ENCODE peak calls at places on chromosomes 4 and X, in ten cellular contexts. One of them, this sample, is unnamed.

GRCh38 chr4:75658881-75659280 is 14.3 kb downstream of the G3BP2 start:
- DNase-seq in foreskin fibroblast: no peak
- DNase-seq in fibroblast of mammary gland: peak
- DNase-seq in RWPE1: peak
- DNase-seq in stomach: no peak
- DNase-seq in CD4-positive, alpha-beta T cell: no peak
- DNase-seq in H9: no peak
- DNase-seq in uterus: no peak
- DNase-seq in choroid plexus epithelial cell: peak
- DNase-seq in omental fat pad: no peak
- DNase-seq in this sample: no peak

GRCh38 chr4:87011340-87012034 is 76.7 kb downstream of the AFF1 start:
- DNase-seq in stomach: no peak
- DNase-seq in H9: no peak
- DNase-seq in choroid plexus epithelial cell: peak
- DNase-seq in omental fat pad: no peak
- DNase-seq in fibroblast of mammary gland: peak
- DNase-seq in RWPE1: peak
- DNase-seq in CD4-positive, alpha-beta T cell: no peak
- DNase-seq in uterus: no peak
- DNase-seq in foreskin fibroblast: peak
- DNase-seq in this sample: no peak

GRCh38 chr4:174873931-174874330 is 44.2 kb upstream of the ADAM29 start:
- DNase-seq in CD4-positive, alpha-beta T cell: no peak
- DNase-seq in foreskin fibroblast: no peak
- DNase-seq in uterus: no peak
- DNase-seq in H9: no peak
- DNase-seq in stomach: no peak
- DNase-seq in choroid plexus epithelial cell: peak
- DNase-seq in omental fat pad: no peak
- DNase-seq in fibroblast of mammary gland: peak
- DNase-seq in RWPE1: no peak
- DNase-seq in this sample: peak

GRCh38 chr4:25949994-25950393 is 36.0 kb downstream of the SMIM20 start:
- DNase-seq in choroid plexus epithelial cell: no peak
- DNase-seq in omental fat pad: no peak
- DNase-seq in RWPE1: no peak
- DNase-seq in CD4-positive, alpha-beta T cell: no peak
- DNase-seq in stomach: no peak
- DNase-seq in fibroblast of mammary gland: no peak
- DNase-seq in uterus: no peak
- DNase-seq in foreskin fibroblast: no peak
- DNase-seq in H9: no peak
- DNase-seq in this sample: no peak

GRCh38 chr4:19030536-19030935 is 1009.0 kb upstream of the LCORL start:
- DNase-seq in uterus: no peak
- DNase-seq in stomach: no peak
- DNase-seq in fibroblast of mammary gland: no peak
- DNase-seq in choroid plexus epithelial cell: no peak
- DNase-seq in omental fat pad: no peak
- DNase-seq in RWPE1: no peak
- DNase-seq in H9: no peak
- DNase-seq in foreskin fibroblast: no peak
- DNase-seq in CD4-positive, alpha-beta T cell: no peak
- DNase-seq in this sample: no peak

GRCh38 chrX:70478521-70478920 is 33.9 kb downstream of the DLG3 start:
- DNase-seq in uterus: no peak
- DNase-seq in choroid plexus epithelial cell: no peak
- DNase-seq in CD4-positive, alpha-beta T cell: no peak
- DNase-seq in foreskin fibroblast: no peak
- DNase-seq in fibroblast of mammary gland: peak
- DNase-seq in H9: no peak
- DNase-seq in RWPE1: no peak
- DNase-seq in omental fat pad: no peak
- DNase-seq in stomach: no peak
- DNase-seq in this sample: no peak

GRCh38 chrX:13387656-13388421 is 68.0 kb upstream of the ATXN3L start:
- DNase-seq in foreskin fibroblast: peak
- DNase-seq in fibroblast of mammary gland: peak
- DNase-seq in H9: no peak
- DNase-seq in uterus: no peak
- DNase-seq in choroid plexus epithelial cell: peak
- DNase-seq in omental fat pad: no peak
- DNase-seq in RWPE1: no peak
- DNase-seq in CD4-positive, alpha-beta T cell: no peak
- DNase-seq in stomach: no peak
- DNase-seq in this sample: no peak

GRCh38 chr4:164753873-164754488 is at the start of gene SMIM31:
- DNase-seq in omental fat pad: no peak
- DNase-seq in CD4-positive, alpha-beta T cell: no peak
- DNase-seq in foreskin fibroblast: no peak
- DNase-seq in choroid plexus epithelial cell: no peak
- DNase-seq in H9: no peak
- DNase-seq in uterus: no peak
- DNase-seq in stomach: no peak
- DNase-seq in fibroblast of mammary gland: no peak
- DNase-seq in RWPE1: no peak
- DNase-seq in this sample: no peak

GRCh38 chrX:105114554-105115130 is 105.9 kb downstream of the TEX13A start:
- DNase-seq in fibroblast of mammary gland: no peak
- DNase-seq in RWPE1: no peak
- DNase-seq in CD4-positive, alpha-beta T cell: no peak
- DNase-seq in choroid plexus epithelial cell: no peak
- DNase-seq in H9: no peak
- DNase-seq in uterus: no peak
- DNase-seq in omental fat pad: no peak
- DNase-seq in foreskin fibroblast: no peak
- DNase-seq in stomach: no peak
- DNase-seq in this sample: no peak

GRCh38 chr4:139455187-139455586 is 1.3 kb downstream of the RAB33B start:
- DNase-seq in foreskin fibroblast: no peak
- DNase-seq in H9: no peak
- DNase-seq in CD4-positive, alpha-beta T cell: no peak
- DNase-seq in omental fat pad: no peak
- DNase-seq in fibroblast of mammary gland: no peak
- DNase-seq in choroid plexus epithelial cell: no peak
- DNase-seq in uterus: no peak
- DNase-seq in stomach: no peak
- DNase-seq in RWPE1: no peak
- DNase-seq in this sample: no peak

GRCh38 chrX:153750126-153750774 is 13.8 kb upstream of the PLXNB3 start:
- DNase-seq in stomach: no peak
- DNase-seq in choroid plexus epithelial cell: no peak
- DNase-seq in omental fat pad: no peak
- DNase-seq in fibroblast of mammary gland: no peak
- DNase-seq in foreskin fibroblast: no peak
- DNase-seq in uterus: no peak
- DNase-seq in H9: no peak
- DNase-seq in CD4-positive, alpha-beta T cell: no peak
- DNase-seq in RWPE1: no peak
- DNase-seq in this sample: no peak

GRCh38 chr4:10589308-10589707 is 95.3 kb downstream of the CLNK start:
- DNase-seq in H9: no peak
- DNase-seq in stomach: no peak
- DNase-seq in foreskin fibroblast: no peak
- DNase-seq in uterus: no peak
- DNase-seq in RWPE1: no peak
- DNase-seq in fibroblast of mammary gland: no peak
- DNase-seq in choroid plexus epithelial cell: peak
- DNase-seq in CD4-positive, alpha-beta T cell: no peak
- DNase-seq in omental fat pad: no peak
- DNase-seq in this sample: no peak

DNA sequence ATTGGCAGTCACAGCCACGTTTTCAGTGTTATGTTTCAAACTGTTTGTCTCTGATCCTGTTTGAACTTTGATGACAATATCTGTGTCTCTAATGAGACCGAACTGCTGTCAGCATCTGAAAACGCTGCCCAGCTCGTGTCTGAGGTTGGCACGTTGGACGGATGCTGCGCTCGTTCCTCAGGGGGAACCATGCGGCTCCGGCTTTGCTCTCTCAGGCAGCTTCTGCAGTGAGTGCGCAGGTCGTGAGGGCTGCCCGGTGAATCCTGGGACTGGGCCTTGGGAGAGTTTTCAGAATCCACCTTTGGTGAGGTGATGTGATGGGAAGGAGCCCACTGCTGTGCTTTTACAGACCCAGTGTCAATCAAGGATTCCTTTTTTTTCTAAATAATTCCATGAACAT is 58.4 kb upstream of the SORBS2 start:
- DNase-seq in RWPE1: no peak
- DNase-seq in foreskin fibroblast: no peak
- DNase-seq in uterus: no peak
- DNase-seq in CD4-positive, alpha-beta T cell: no peak
- DNase-seq in omental fat pad: no peak
- DNase-seq in H9: no peak
- DNase-seq in stomach: no peak
- DNase-seq in choroid plexus epithelial cell: no peak
- DNase-seq in fibroblast of mammary gland: no peak
- DNase-seq in this sample: no peak
- TF ChIP-seq CTCF in RWPE1: no peak
- TF ChIP-seq CTCF in foreskin fibroblast: no peak
- TF ChIP-seq CTCF in uterus: no peak
- TF ChIP-seq CTCF in CD4-positive, alpha-beta T cell: no peak
- TF ChIP-seq CTCF in omental fat pad: no peak
- TF ChIP-seq CTCF in H9: no peak
- TF ChIP-seq CTCF in stomach: no peak
- TF ChIP-seq CTCF in choroid plexus epithelial cell: no peak
- TF ChIP-seq CTCF in fibroblast of mammary gland: no peak
- TF ChIP-seq CTCF in this sample: no peak

GRCh38 chrX:85622635-85623034 is 243.2 kb upstream of the POF1B start:
- DNase-seq in omental fat pad: no peak
- DNase-seq in stomach: no peak
- DNase-seq in RWPE1: no peak
- DNase-seq in CD4-positive, alpha-beta T cell: no peak
- DNase-seq in H9: no peak
- DNase-seq in uterus: no peak
- DNase-seq in choroid plexus epithelial cell: no peak
- DNase-seq in fibroblast of mammary gland: no peak
- DNase-seq in foreskin fibroblast: no peak
- DNase-seq in this sample: no peak

GRCh38 chrX:85630901-85631300 is 251.4 kb upstream of the POF1B start:
- DNase-seq in uterus: no peak
- DNase-seq in CD4-positive, alpha-beta T cell: no peak
- DNase-seq in foreskin fibroblast: no peak
- DNase-seq in H9: no peak
- DNase-seq in stomach: no peak
- DNase-seq in fibroblast of mammary gland: no peak
- DNase-seq in RWPE1: no peak
- DNase-seq in omental fat pad: no peak
- DNase-seq in choroid plexus epithelial cell: no peak
- DNase-seq in this sample: no peak

DNA sequence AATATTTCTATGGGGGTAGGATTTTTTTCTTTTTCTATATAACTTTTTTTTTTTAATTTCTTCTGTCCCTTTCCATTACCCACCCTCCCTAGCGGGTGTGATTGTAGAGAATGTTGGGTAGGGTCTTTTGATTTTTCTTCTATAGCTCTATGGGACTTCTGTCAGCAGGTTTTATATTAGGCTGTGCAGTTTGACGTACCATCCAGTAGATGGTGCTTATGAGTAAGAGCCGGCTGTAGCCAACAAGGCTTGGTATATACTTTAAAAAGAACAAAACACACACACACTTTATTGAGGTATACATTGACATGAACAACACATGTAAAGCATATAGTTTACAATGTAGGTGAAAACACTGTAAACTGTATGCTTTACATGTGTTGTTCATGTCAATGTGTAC is 247.9 kb upstream of the POF1B start:
- DNase-seq in RWPE1: no peak
- DNase-seq in omental fat pad: no peak
- DNase-seq in CD4-positive, alpha-beta T cell: no peak
- DNase-seq in uterus: no peak
- DNase-seq in stomach: no peak
- DNase-seq in H9: no peak
- DNase-seq in foreskin fibroblast: no peak
- DNase-seq in fibroblast of mammary gland: no peak
- DNase-seq in choroid plexus epithelial cell: peak
- DNase-seq in this sample: no peak
- TF ChIP-seq CTCF in RWPE1: peak
- TF ChIP-seq CTCF in omental fat pad: no peak
- TF ChIP-seq CTCF in CD4-positive, alpha-beta T cell: no peak
- TF ChIP-seq CTCF in uterus: no peak
- TF ChIP-seq CTCF in stomach: no peak
- TF ChIP-seq CTCF in H9: peak
- TF ChIP-seq CTCF in foreskin fibroblast: peak
- TF ChIP-seq CTCF in fibroblast of mammary gland: peak
- TF ChIP-seq CTCF in choroid plexus epithelial cell: peak
- TF ChIP-seq CTCF in this sample: peak

GRCh38 chr4:173243917-173244658 is 75.5 kb downstream of the GALNT7 start:
- DNase-seq in CD4-positive, alpha-beta T cell: no peak
- DNase-seq in RWPE1: no peak
- DNase-seq in omental fat pad: no peak
- DNase-seq in fibroblast of mammary gland: no peak
- DNase-seq in stomach: no peak
- DNase-seq in foreskin fibroblast: no peak
- DNase-seq in choroid plexus epithelial cell: no peak
- DNase-seq in uterus: no peak
- DNase-seq in H9: no peak
- DNase-seq in this sample: no peak
- TF ChIP-seq CTCF in CD4-positive, alpha-beta T cell: no peak
- TF ChIP-seq CTCF in RWPE1: no peak
- TF ChIP-seq CTCF in omental fat pad: no peak
- TF ChIP-seq CTCF in fibroblast of mammary gland: no peak
- TF ChIP-seq CTCF in stomach: no peak
- TF ChIP-seq CTCF in foreskin fibroblast: no peak
- TF ChIP-seq CTCF in choroid plexus epithelial cell: no peak
- TF ChIP-seq CTCF in uterus: no peak
- TF ChIP-seq CTCF in H9: no peak
- TF ChIP-seq CTCF in this sample: no peak

DNA sequence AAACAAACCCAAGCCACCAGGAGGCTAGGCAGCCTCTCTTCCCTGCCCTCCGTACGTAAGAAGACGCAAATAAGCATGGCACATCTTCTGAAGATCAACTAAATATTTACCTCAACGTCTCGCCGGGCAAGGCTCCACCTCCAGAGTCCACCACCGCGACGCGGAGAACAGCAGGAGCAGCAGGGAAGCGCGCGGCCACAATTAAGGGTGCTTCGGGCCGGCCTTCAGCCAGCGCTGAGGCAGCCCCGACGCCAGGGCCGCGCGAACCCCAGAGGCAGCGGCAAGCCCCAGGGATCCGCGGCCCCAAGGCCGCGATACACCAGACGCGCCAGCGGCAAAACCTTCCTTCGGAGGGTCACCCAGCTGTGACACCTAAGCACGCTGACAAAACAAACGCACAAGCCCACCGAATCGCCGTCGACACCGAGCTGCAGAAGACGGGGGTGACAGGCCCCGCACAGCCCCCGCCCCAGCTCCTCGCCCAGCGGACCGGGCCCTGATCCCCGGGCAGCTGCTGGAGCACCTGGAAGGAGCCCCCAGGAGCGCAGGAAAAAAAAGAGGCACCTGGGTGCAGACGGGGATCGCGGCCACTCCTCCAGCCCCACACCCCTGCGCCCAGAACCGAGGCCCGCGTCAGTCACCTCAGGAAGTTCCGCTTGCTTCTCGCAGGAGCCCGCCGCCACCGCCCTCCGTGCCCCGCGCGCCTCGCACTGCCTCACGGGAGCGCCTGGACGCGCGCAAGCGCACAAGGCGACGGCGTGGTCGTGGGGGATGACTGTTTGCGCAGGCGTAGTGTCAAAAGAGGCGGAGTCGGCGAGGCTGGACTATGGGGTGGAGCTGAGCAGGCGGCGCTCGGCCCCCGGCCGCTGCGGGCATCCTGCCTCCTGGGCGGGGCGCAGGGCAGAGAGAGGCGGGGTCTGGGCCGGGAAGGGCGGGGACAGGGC is at the start of the genes HAUS3 and POLN:
- DNase-seq in RWPE1: peak
- DNase-seq in CD4-positive, alpha-beta T cell: peak
- DNase-seq in H9: peak
- DNase-seq in stomach: peak
- DNase-seq in omental fat pad: peak
- DNase-seq in choroid plexus epithelial cell: peak
- DNase-seq in foreskin fibroblast: peak
- DNase-seq in uterus: peak
- DNase-seq in fibroblast of mammary gland: peak
- DNase-seq in this sample: peak
- TF ChIP-seq CTCF in RWPE1: no peak
- TF ChIP-seq CTCF in CD4-positive, alpha-beta T cell: no peak
- TF ChIP-seq CTCF in H9: peak
- TF ChIP-seq CTCF in stomach: no peak
- TF ChIP-seq CTCF in omental fat pad: no peak
- TF ChIP-seq CTCF in choroid plexus epithelial cell: no peak
- TF ChIP-seq CTCF in foreskin fibroblast: no peak
- TF ChIP-seq CTCF in uterus: peak
- TF ChIP-seq CTCF in fibroblast of mammary gland: no peak
- TF ChIP-seq CTCF in this sample: no peak